ENCODE peak calls at places on chromosomes 2 and 18, in five cellular contexts. U is upper lobe of right lung, R is Panc1, P is NT2/D1, G is pancreas. Z is an unnamed sample.

GRCh38 chr2:203209538-203209937 is 29.3 kb upstream of the CYP20A1 start:
- DNase-seq in U (no peak), R (no peak), P (no peak), G (no peak), Z (no peak)

GRCh38 chr18:59724116-59724515 is 26.9 kb upstream of the CCBE1 start:
- DNase-seq in U (no peak), R (no peak), P (no peak), G (no peak), Z (no peak)

GRCh38 chr18:36207326-36207725 is 20.0 kb downstream of the MOCOS start:
- DNase-seq in U (no peak), R (no peak), P (no peak), G (no peak), Z (no peak)

GRCh38 chr2:138712212-138712979 is 67.8 kb downstream of the NXPH2 start:
- DNase-seq in U (no peak), R (no peak), P (no peak), G (no peak), Z (no peak)

GRCh38 chr2:44200011-44200410 is 31.3 kb downstream of the PPM1B start:
- DNase-seq in U (no peak), R (no peak), P (no peak), G (no peak), Z (no peak)

GRCh38 chr18:59419386-59419785 is 60.3 kb upstream of the LMAN1 start:
- DNase-seq in U (no peak), R (no peak), P (no peak), G (no peak), Z (no peak)

GRCh38 chr2:11543337-11544216 is 9.7 kb downstream of the GREB1 start:
- DNase-seq in U (no peak), R (no peak), P (no peak), G (no peak), Z (no peak)

GRCh38 chr2:234747032-234747431 is 204.8 kb upstream of the SH3BP4 start:
- DNase-seq in U (no peak), R (no peak), P (no peak), G (no peak), Z (no peak)

GRCh38 chr2:42842418-42842817 is 50.0 kb upstream of the HAAO start:
- DNase-seq in U (peak; percentile 11), R (no peak), P (no peak), G (no peak), Z (no peak)

GRCh38 chr2:216195565-216195978 is 86.4 kb downstream of the XRCC5 start:
- DNase-seq in U (no peak), R (no peak), P (no peak), G (no peak), Z (no peak)

GRCh38 chr2:230875347-230876315 is 10.9 kb downstream of the ITM2C start:
- DNase-seq in U (peak; percentile 40), R (no peak), P (no peak), G (no peak), Z (no peak)

GRCh38 chr2:109320195-109320935 is 191.4 kb downstream of the SH3RF3 start:
- DNase-seq in U (no peak), R (no peak), P (no peak), G (no peak), Z (no peak)

GRCh38 chr2:75168186-75168585 is 31.1 kb downstream of the TACR1 start:
- DNase-seq in U (no peak), R (no peak), P (no peak), G (no peak), Z (no peak)

GRCh38 chr2:185854910-185855309 is 116.3 kb downstream of the FSIP2 start:
- DNase-seq in U (no peak), R (no peak), P (no peak), G (no peak), Z (no peak)

GRCh38 chr2:36322108-36322507 is 33.5 kb upstream of the CRIM1 start:
- DNase-seq in U (no peak), R (no peak), P (peak; percentile 20), G (no peak), Z (peak; percentile 66)

GRCh38 chr2:241542278-241542605 is 16.3 kb upstream of the BOK start:
- DNase-seq in U (peak; percentile 85), R (no peak), P (no peak), G (no peak), Z (no peak)
- H3K27me3 ChIP-seq in U (no peaks in the 10 kb centered on the region), R (no peaks in the 10 kb centered on the region), P (peaks cover 45% of the 10 kb centered on the region), G (no peaks in the 10 kb centered on the region), Z (peaks cover 12% of the 10 kb centered on the region)

DNA sequence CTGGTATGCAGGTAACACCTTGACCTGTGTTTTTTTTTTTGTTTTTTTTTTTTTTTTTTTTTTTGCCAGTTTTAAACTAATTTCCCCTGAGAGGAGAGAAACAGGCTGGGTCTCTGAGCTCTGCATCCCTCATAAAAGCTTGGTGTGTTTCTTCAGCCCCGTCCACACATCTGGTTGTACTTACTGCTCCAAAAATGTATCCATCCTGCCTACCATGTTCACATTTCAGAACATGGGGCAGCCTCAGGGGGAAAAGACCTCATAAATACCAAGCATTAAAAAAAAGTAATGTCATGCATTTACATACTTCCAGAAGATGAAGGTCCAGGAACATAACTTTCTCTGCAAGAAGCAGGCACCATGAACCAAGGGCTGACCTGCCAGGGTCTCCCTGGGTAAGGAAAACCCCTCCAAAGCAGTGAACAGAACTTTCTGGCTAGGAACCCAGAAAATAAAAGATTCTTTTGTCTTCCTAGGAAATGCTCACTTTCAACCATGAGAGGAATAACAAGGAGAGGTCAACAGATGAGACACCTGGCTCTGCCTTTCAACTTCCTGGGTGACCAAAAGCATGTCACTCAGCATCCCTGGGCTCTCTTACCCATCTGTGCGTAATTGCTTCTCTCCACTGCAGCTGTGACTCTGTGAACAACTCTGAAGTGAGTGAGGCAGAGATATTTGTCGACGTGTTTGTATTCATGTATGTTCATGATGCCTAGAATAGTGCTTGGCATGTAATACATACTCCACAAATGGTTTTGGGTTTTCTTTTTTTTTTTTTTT is 118.6 kb downstream of the MCFD2 start:
- DNase-seq in U (no peak), R (no peak), P (no peak), G (no peak), Z (no peak)
- H3K4me1 ChIP-seq in U (no peaks in the 10 kb centered on the region), R (no peaks in the 10 kb centered on the region), P (no peaks in the 10 kb centered on the region), G (no peaks in the 10 kb centered on the region), Z (no peaks in the 10 kb centered on the region)

GRCh38 chr2:66581461-66582363 is 146.8 kb downstream of the MEIS1 start:
- DNase-seq in U (no peak), R (no peak), P (no peak), G (peak; percentile 60), Z (no peak)
- H3K27me3 ChIP-seq in U (peaks cover 90% of the 10 kb centered on the region), R (peaks cover 61% of the 10 kb centered on the region), P (peaks cover 74% of the 10 kb centered on the region), G (no peaks in the 10 kb centered on the region), Z (peaks cover 55% of the 10 kb centered on the region)

DNA sequence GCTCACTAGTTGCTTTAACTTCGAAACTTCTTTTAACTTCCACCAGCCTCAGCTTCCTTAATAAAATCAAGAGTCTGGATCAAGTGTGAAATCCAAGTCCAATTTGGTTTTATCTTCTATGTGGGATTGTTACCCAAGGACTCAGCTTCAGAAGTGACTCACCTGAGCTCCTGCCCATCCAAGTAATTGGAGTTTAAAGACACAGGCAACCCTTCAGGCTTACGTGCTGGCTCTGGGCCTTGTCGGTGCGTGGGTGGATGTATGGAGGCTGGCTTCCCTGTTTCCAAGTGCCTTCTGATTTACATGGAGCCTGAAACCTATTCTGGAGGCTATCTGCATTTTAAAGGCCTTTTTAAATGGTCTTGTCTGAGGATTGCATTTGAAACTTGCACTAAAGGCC is 374.1 kb upstream of the ID2 start:
- DNase-seq in U (no peak), R (no peak), P (no peak), G (no peak), Z (no peak)
- H3K4me1 ChIP-seq in U (peaks cover 18% of the 10 kb centered on the region), R (no peaks in the 10 kb centered on the region), P (peaks cover 15% of the 10 kb centered on the region), G (no peaks in the 10 kb centered on the region), Z (no peaks in the 10 kb centered on the region)

GRCh38 chr2:28391564-28392296 is 928 bp upstream of the FOSL2 start:
- DNase-seq in U (peak; percentile 95), R (peak; percentile 69), P (peak; percentile 36), G (peak; percentile 80), Z (no peak)
- H3K27me3 ChIP-seq in U (no peaks in the 10 kb centered on the region), R (no peaks in the 10 kb centered on the region), P (peaks cover 32% of the 10 kb centered on the region), G (no peaks in the 10 kb centered on the region), Z (peaks cover 33% of the 10 kb centered on the region)

GRCh38 chr2:130388221-130388907 is 32.5 kb downstream of the PTPN18 start:
- DNase-seq in U (no peak), R (no peak), P (no peak), G (no peak), Z (no peak)
- H3K4me1 ChIP-seq in U (peaks cover 28% of the 10 kb centered on the region), R (peaks cover 11% of the 10 kb centered on the region), P (peaks cover 4% of the 10 kb centered on the region), G (peaks cover 5% of the 10 kb centered on the region), Z (no peaks in the 10 kb centered on the region)